ENCODE peak calls at places on chromosome 14, in six cellular contexts. One of them, this sample, is unnamed. For H3K27me3 and H3K4me1, the result is how much of the 10 kb centered on the place peaks cover.

GRCh38 chr14:90444077-90444696 is 47.4 kb downstream of the CALM1 start:
- DNase-seq in cardiac muscle cell: peak
- DNase-seq in tibial nerve: no peak
- DNase-seq in lung: peak
- DNase-seq in left ventricle myocardium inferior: no peak
- DNase-seq in HepG2: peak
- DNase-seq in this sample: peak

GRCh38 chr14:55512421-55512820 is 67.6 kb upstream of the KTN1 start:
- DNase-seq in left ventricle myocardium inferior: no peak
- DNase-seq in tibial nerve: no peak
- DNase-seq in cardiac muscle cell: peak
- DNase-seq in lung: no peak
- DNase-seq in HepG2: no peak
- DNase-seq in this sample: no peak

GRCh38 chr14:104876251-104876699 is 11.2 kb downstream of the CEP170B start:
- DNase-seq in tibial nerve: no peak
- DNase-seq in cardiac muscle cell: peak
- DNase-seq in lung: no peak
- DNase-seq in HepG2: no peak
- DNase-seq in left ventricle myocardium inferior: no peak
- DNase-seq in this sample: peak

GRCh38 chr14:49677643-49678042 is 10.4 kb downstream of the POLE2 start:
- DNase-seq in lung: no peak
- DNase-seq in HepG2: no peak
- DNase-seq in tibial nerve: no peak
- DNase-seq in left ventricle myocardium inferior: no peak
- DNase-seq in cardiac muscle cell: no peak
- DNase-seq in this sample: no peak

GRCh38 chr14:64700290-64700689 is 3.9 kb upstream of the PLEKHG3 start:
- DNase-seq in cardiac muscle cell: no peak
- DNase-seq in left ventricle myocardium inferior: no peak
- DNase-seq in HepG2: no peak
- DNase-seq in lung: no peak
- DNase-seq in tibial nerve: no peak
- DNase-seq in this sample: no peak

GRCh38 chr14:36268957-36269734 is 51.3 kb downstream of the MBIP start:
- DNase-seq in tibial nerve: no peak
- DNase-seq in left ventricle myocardium inferior: no peak
- DNase-seq in HepG2: no peak
- DNase-seq in lung: peak
- DNase-seq in cardiac muscle cell: no peak
- DNase-seq in this sample: no peak

GRCh38 chr14:103456167-103456835 is 66.3 kb downstream of the CKB start:
- DNase-seq in cardiac muscle cell: peak
- DNase-seq in HepG2: no peak
- DNase-seq in tibial nerve: no peak
- DNase-seq in left ventricle myocardium inferior: no peak
- DNase-seq in lung: no peak
- DNase-seq in this sample: peak

GRCh38 chr14:50835280-50835679 is 4.3 kb upstream of the NIN start:
- DNase-seq in lung: no peak
- DNase-seq in cardiac muscle cell: peak
- DNase-seq in left ventricle myocardium inferior: no peak
- DNase-seq in tibial nerve: no peak
- DNase-seq in HepG2: peak
- DNase-seq in this sample: no peak

GRCh38 chr14:47008732-47009131 is 357.2 kb upstream of the RPL10L start:
- DNase-seq in HepG2: no peak
- DNase-seq in tibial nerve: no peak
- DNase-seq in left ventricle myocardium inferior: no peak
- DNase-seq in lung: no peak
- DNase-seq in cardiac muscle cell: no peak
- DNase-seq in this sample: no peak

GRCh38 chr14:56185991-56186390 is 67.8 kb downstream of the PELI2 start:
- DNase-seq in tibial nerve: no peak
- DNase-seq in left ventricle myocardium inferior: no peak
- DNase-seq in cardiac muscle cell: no peak
- DNase-seq in lung: no peak
- DNase-seq in HepG2: no peak
- DNase-seq in this sample: peak

GRCh38 chr14:94320243-94320642 is 2.9 kb downstream of the SERPINA6 start:
- DNase-seq in lung: no peak
- DNase-seq in tibial nerve: no peak
- DNase-seq in left ventricle myocardium inferior: no peak
- DNase-seq in HepG2: peak
- DNase-seq in cardiac muscle cell: no peak
- DNase-seq in this sample: peak

GRCh38 chr14:39303100-39303499 is 69.4 kb downstream of the MIA2 start:
- DNase-seq in HepG2: no peak
- DNase-seq in cardiac muscle cell: no peak
- DNase-seq in tibial nerve: no peak
- DNase-seq in lung: no peak
- DNase-seq in left ventricle myocardium inferior: no peak
- DNase-seq in this sample: no peak

GRCh38 chr14:38203929-38204716 is 3.6 kb upstream of the SSTR1 start:
- DNase-seq in left ventricle myocardium inferior: no peak
- DNase-seq in cardiac muscle cell: no peak
- DNase-seq in lung: no peak
- DNase-seq in tibial nerve: no peak
- DNase-seq in HepG2: no peak
- DNase-seq in this sample: no peak

GRCh38 chr14:61628192-61628591 is 67.1 kb upstream of the HIF1A start:
- DNase-seq in lung: no peak
- DNase-seq in tibial nerve: no peak
- DNase-seq in cardiac muscle cell: no peak
- DNase-seq in HepG2: no peak
- DNase-seq in left ventricle myocardium inferior: no peak
- DNase-seq in this sample: no peak

GRCh38 chr14:73231874-73232851 is 5.1 kb upstream of the PAPLN start:
- DNase-seq in tibial nerve: peak
- DNase-seq in cardiac muscle cell: peak
- DNase-seq in HepG2: peak
- DNase-seq in lung: no peak
- DNase-seq in left ventricle myocardium inferior: no peak
- DNase-seq in this sample: no peak

GRCh38 chr14:53493895-53494294 is 340.8 kb upstream of the DDHD1 start:
- DNase-seq in cardiac muscle cell: no peak
- DNase-seq in left ventricle myocardium inferior: no peak
- DNase-seq in tibial nerve: no peak
- DNase-seq in HepG2: no peak
- DNase-seq in lung: no peak
- DNase-seq in this sample: no peak

GRCh38 chr14:105168496-105168978 is at the start of gene JAG2:
- DNase-seq in cardiac muscle cell: peak
- DNase-seq in HepG2: no peak
- DNase-seq in lung: peak
- DNase-seq in tibial nerve: no peak
- DNase-seq in left ventricle myocardium inferior: peak
- DNase-seq in this sample: peak

GRCh38 chr14:73738518-73739173 is 24.5 kb upstream of the PNMA1 start:
- DNase-seq in left ventricle myocardium inferior: no peak
- DNase-seq in HepG2: no peak
- DNase-seq in cardiac muscle cell: no peak
- DNase-seq in tibial nerve: no peak
- DNase-seq in lung: no peak
- DNase-seq in this sample: no peak

GRCh38 chr14:106613256-106613655 is 1086.9 kb downstream of the TMEM121 start:
- DNase-seq in lung: no peak
- DNase-seq in cardiac muscle cell: no peak
- DNase-seq in HepG2: no peak
- DNase-seq in left ventricle myocardium inferior: no peak
- DNase-seq in tibial nerve: no peak
- DNase-seq in this sample: no peak

GRCh38 chr14:74475678-74476077 is 17.4 kb downstream of the NPC2 start:
- DNase-seq in tibial nerve: no peak
- DNase-seq in left ventricle myocardium inferior: no peak
- DNase-seq in cardiac muscle cell: peak
- DNase-seq in lung: no peak
- DNase-seq in HepG2: no peak
- DNase-seq in this sample: no peak

GRCh38 chr14:98786456-98786855 is 485.5 kb downstream of the BCL11B start:
- DNase-seq in tibial nerve: no peak
- DNase-seq in HepG2: no peak
- DNase-seq in lung: no peak
- DNase-seq in cardiac muscle cell: no peak
- DNase-seq in left ventricle myocardium inferior: no peak
- DNase-seq in this sample: no peak
- H3K27me3 ChIP-seq in tibial nerve: under half
- H3K27me3 ChIP-seq in HepG2: under half
- H3K27me3 ChIP-seq in lung: under half
- H3K27me3 ChIP-seq in cardiac muscle cell: under half
- H3K27me3 ChIP-seq in left ventricle myocardium inferior: under half
- H3K27me3 ChIP-seq in this sample: under half

GRCh38 chr14:31194661-31195060 is 12.9 kb downstream of the HECTD1 start:
- DNase-seq in lung: no peak
- DNase-seq in cardiac muscle cell: peak
- DNase-seq in tibial nerve: no peak
- DNase-seq in left ventricle myocardium inferior: no peak
- DNase-seq in HepG2: no peak
- DNase-seq in this sample: no peak

GRCh38 chr14:31190717-31191263 is 16.8 kb downstream of the HECTD1 start:
- DNase-seq in tibial nerve: no peak
- DNase-seq in left ventricle myocardium inferior: no peak
- DNase-seq in lung: no peak
- DNase-seq in cardiac muscle cell: no peak
- DNase-seq in HepG2: no peak
- DNase-seq in this sample: no peak

GRCh38 chr14:31196839-31197477 is 10.6 kb downstream of the HECTD1 start:
- DNase-seq in cardiac muscle cell: no peak
- DNase-seq in left ventricle myocardium inferior: no peak
- DNase-seq in lung: no peak
- DNase-seq in tibial nerve: no peak
- DNase-seq in HepG2: no peak
- DNase-seq in this sample: no peak

GRCh38 chr14:31197671-31198070 is 9.9 kb downstream of the HECTD1 start:
- DNase-seq in lung: no peak
- DNase-seq in HepG2: peak
- DNase-seq in tibial nerve: no peak
- DNase-seq in cardiac muscle cell: no peak
- DNase-seq in left ventricle myocardium inferior: no peak
- DNase-seq in this sample: no peak

DNA sequence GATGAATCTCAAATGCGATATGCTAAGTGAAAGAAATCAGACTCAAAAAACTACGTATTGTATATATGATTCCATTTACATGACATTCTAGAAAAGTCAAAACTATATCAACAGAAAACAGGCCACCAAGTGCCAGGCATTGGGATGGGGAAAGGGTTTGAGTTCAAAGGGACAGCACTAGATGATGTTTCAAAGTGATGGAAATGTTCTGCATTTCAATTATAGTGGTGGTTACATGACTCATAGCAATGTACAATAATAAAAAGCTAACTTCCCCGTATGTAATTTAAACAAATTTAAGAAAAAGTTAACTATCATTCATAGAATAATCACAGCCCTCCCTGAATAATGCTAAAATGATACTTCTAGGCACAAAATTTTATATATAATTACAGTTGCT is 13.5 kb downstream of the HECTD1 start:
- DNase-seq in lung: no peak
- DNase-seq in cardiac muscle cell: peak
- DNase-seq in HepG2: no peak
- DNase-seq in tibial nerve: no peak
- DNase-seq in left ventricle myocardium inferior: no peak
- DNase-seq in this sample: no peak
- H3K4me1 ChIP-seq in lung: under half
- H3K4me1 ChIP-seq in cardiac muscle cell: under half
- H3K4me1 ChIP-seq in HepG2: under half
- H3K4me1 ChIP-seq in tibial nerve: half or more
- H3K4me1 ChIP-seq in left ventricle myocardium inferior: half or more
- H3K4me1 ChIP-seq in this sample: under half

DNA sequence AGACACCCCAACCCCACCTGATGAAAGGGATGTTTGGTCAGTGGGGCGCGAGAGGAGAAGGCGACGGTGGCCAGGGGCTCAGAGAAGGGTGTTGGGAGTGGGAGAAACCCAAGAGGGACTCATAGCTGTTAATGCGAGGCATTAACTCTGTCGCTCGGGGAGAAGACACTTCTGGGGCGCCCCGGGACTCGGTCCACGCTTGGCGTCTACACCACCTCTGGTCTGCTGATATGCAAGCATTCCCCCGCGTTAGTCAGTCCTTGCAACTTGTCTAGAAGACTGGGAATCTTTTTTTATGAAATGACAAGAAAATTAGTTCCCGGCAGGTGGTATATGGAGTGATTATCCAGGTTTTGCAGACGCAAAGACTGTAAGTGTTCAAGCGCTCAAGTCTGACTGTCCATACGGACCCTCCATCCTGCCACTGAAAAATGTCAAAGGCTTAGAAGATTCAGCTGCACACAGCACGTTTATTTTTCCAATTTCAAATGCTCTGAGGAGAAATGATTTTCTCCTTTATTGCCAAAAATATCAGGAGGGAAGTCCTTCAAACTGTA is 385 bp upstream of the SLC35F4 start:
- DNase-seq in cardiac muscle cell: no peak
- DNase-seq in tibial nerve: no peak
- DNase-seq in HepG2: no peak
- DNase-seq in left ventricle myocardium inferior: no peak
- DNase-seq in lung: no peak
- DNase-seq in this sample: no peak
- H3K27me3 ChIP-seq in cardiac muscle cell: half or more
- H3K27me3 ChIP-seq in tibial nerve: under half
- H3K27me3 ChIP-seq in HepG2: under half
- H3K27me3 ChIP-seq in left ventricle myocardium inferior: half or more
- H3K27me3 ChIP-seq in lung: under half
- H3K27me3 ChIP-seq in this sample: under half

DNA sequence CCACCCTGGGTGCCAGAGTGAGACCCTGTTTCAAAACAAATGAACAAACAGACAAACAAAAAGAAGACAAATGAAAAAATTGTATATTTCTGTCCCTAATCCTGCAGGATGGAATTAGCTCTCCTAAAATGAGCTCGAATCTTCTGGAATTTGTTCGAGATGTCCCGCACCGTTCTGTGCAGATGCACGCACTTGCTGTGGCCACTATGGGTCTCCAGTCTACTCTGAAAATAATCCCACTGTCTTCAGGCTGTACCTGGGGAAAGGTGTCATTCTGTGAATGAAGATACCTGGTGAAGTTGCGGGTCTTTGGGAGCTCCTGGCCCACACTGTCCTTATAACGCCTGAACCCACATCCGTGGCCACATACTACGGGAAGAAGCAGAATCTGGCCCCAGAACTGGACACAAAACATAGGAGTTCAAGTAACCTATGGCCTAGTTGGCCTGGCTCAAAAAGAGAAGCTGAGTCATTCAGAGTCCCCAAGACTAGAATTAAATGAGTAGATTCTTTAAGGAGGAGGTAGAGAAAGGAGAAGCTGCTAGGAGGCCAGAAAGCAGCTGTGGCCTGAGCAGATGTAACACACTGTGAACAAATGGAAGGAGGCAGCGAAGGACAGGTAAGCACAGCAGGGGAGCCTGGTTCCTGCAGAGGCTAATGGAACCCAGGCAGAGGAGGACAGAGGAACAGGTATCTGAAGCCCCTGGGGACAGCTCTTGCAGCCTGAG is 108.6 kb downstream of the FOXN3 start:
- DNase-seq in HepG2: no peak
- DNase-seq in lung: no peak
- DNase-seq in cardiac muscle cell: peak
- DNase-seq in left ventricle myocardium inferior: no peak
- DNase-seq in tibial nerve: no peak
- DNase-seq in this sample: no peak
- H3K4me1 ChIP-seq in HepG2: under half
- H3K4me1 ChIP-seq in lung: under half
- H3K4me1 ChIP-seq in cardiac muscle cell: under half
- H3K4me1 ChIP-seq in left ventricle myocardium inferior: half or more
- H3K4me1 ChIP-seq in tibial nerve: under half
- H3K4me1 ChIP-seq in this sample: under half

This sample was measured in small intestine.